ENCODE peak calls at places on chromosomes 3 and 15, in four cellular contexts. One of them, this sample, is unnamed.

GRCh38 chr3:13890377-13891016 is 10.6 kb upstream of the WNT7A start:
- DNase-seq in NCI-H1417: no peak
- DNase-seq in SW480: peak
- DNase-seq in skeletal muscle cell: no peak
- DNase-seq in this sample: peak

GRCh38 chr3:150449169-150449721 is 41.1 kb downstream of the TSC22D2 start:
- DNase-seq in NCI-H1417: no peak
- DNase-seq in SW480: peak
- DNase-seq in skeletal muscle cell: peak
- DNase-seq in this sample: peak

GRCh38 chr3:14487086-14487485 is 53.1 kb downstream of the GRIP2 start:
- DNase-seq in NCI-H1417: no peak
- DNase-seq in SW480: no peak
- DNase-seq in skeletal muscle cell: no peak
- DNase-seq in this sample: no peak

GRCh38 chr3:59326246-59327024 is 276.6 kb upstream of the CFAP20DC start:
- DNase-seq in NCI-H1417: no peak
- DNase-seq in SW480: no peak
- DNase-seq in skeletal muscle cell: no peak
- DNase-seq in this sample: no peak

GRCh38 chr15:97443101-97443500 is 517.4 kb upstream of the ARRDC4 start:
- DNase-seq in NCI-H1417: no peak
- DNase-seq in SW480: no peak
- DNase-seq in skeletal muscle cell: no peak
- DNase-seq in this sample: no peak

GRCh38 chr3:65177879-65178484 is 490.2 kb upstream of the ADAMTS9 start:
- DNase-seq in NCI-H1417: no peak
- DNase-seq in SW480: no peak
- DNase-seq in skeletal muscle cell: no peak
- DNase-seq in this sample: no peak

GRCh38 chr3:72563690-72564370 is 284.4 kb downstream of the SHQ1 start:
- DNase-seq in NCI-H1417: no peak
- DNase-seq in SW480: peak
- DNase-seq in skeletal muscle cell: no peak
- DNase-seq in this sample: no peak

GRCh38 chr3:11719406-11720219 is 75.9 kb upstream of the VGLL4 start:
- DNase-seq in NCI-H1417: peak
- DNase-seq in SW480: peak
- DNase-seq in skeletal muscle cell: no peak
- DNase-seq in this sample: peak

GRCh38 chr3:129996073-129996472 is 21.6 kb downstream of the TRH start:
- DNase-seq in NCI-H1417: no peak
- DNase-seq in SW480: no peak
- DNase-seq in skeletal muscle cell: no peak
- DNase-seq in this sample: no peak

GRCh38 chr3:56970401-56971002 is 90.0 kb upstream of the SPATA12 start:
- DNase-seq in NCI-H1417: peak
- DNase-seq in SW480: no peak
- DNase-seq in skeletal muscle cell: no peak
- DNase-seq in this sample: peak

GRCh38 chr15:88219623-88220022 is 36.9 kb downstream of the NTRK3 start:
- DNase-seq in NCI-H1417: no peak
- DNase-seq in SW480: no peak
- DNase-seq in skeletal muscle cell: no peak
- DNase-seq in this sample: no peak

GRCh38 chr15:22229971-22230815 is 149.9 kb downstream of the OR4M2 start:
- DNase-seq in NCI-H1417: no peak
- DNase-seq in SW480: no peak
- DNase-seq in skeletal muscle cell: no peak
- DNase-seq in this sample: no peak

GRCh38 chr3:188154758-188155574 is 1.0 kb downstream of the LPP start:
- DNase-seq in NCI-H1417: no peak
- DNase-seq in SW480: no peak
- DNase-seq in skeletal muscle cell: no peak
- DNase-seq in this sample: no peak

GRCh38 chr15:36905908-36906307 is 194.4 kb downstream of the MEIS2 start:
- DNase-seq in NCI-H1417: no peak
- DNase-seq in SW480: no peak
- DNase-seq in skeletal muscle cell: peak
- DNase-seq in this sample: no peak

GRCh38 chr15:45341775-45342174 is 36.6 kb downstream of the GATM start:
- DNase-seq in NCI-H1417: no peak
- DNase-seq in SW480: no peak
- DNase-seq in skeletal muscle cell: no peak
- DNase-seq in this sample: no peak

GRCh38 chr15:80490431-80490990 is 86.3 kb downstream of the ARNT2 start:
- DNase-seq in NCI-H1417: no peak
- DNase-seq in SW480: no peak
- DNase-seq in skeletal muscle cell: no peak
- DNase-seq in this sample: no peak

GRCh38 chr15:25244731-25245585 is 193.9 kb downstream of the UBE3A start:
- DNase-seq in NCI-H1417: no peak
- DNase-seq in SW480: no peak
- DNase-seq in skeletal muscle cell: no peak
- DNase-seq in this sample: no peak

GRCh38 chr3:12558706-12559105 is 1.8 kb downstream of the MKRN2 start:
- DNase-seq in NCI-H1417: no peak
- DNase-seq in SW480: no peak
- DNase-seq in skeletal muscle cell: no peak
- DNase-seq in this sample: no peak

GRCh38 chr3:30435950-30436349 is 170.5 kb upstream of the TGFBR2 start:
- DNase-seq in NCI-H1417: no peak
- DNase-seq in SW480: no peak
- DNase-seq in skeletal muscle cell: no peak
- DNase-seq in this sample: no peak

GRCh38 chr3:112136959-112137693 is 4.1 kb upstream of the GCSAM start:
- DNase-seq in NCI-H1417: peak
- DNase-seq in SW480: peak
- DNase-seq in skeletal muscle cell: no peak
- DNase-seq in this sample: peak

GRCh38 chr3:127392146-127392470 is 104.3 kb upstream of the PRR20G start:
- DNase-seq in NCI-H1417: no peak
- DNase-seq in SW480: no peak
- DNase-seq in skeletal muscle cell: no peak
- DNase-seq in this sample: no peak

GRCh38 chr3:157159037-157159761 is 748 bp downstream of the CCNL1 start:
- DNase-seq in NCI-H1417: peak
- DNase-seq in SW480: peak
- DNase-seq in skeletal muscle cell: no peak
- DNase-seq in this sample: peak

GRCh38 chr3:97736928-97737327 is 27.6 kb upstream of the ARL6 start:
- DNase-seq in NCI-H1417: peak
- DNase-seq in SW480: no peak
- DNase-seq in skeletal muscle cell: no peak
- DNase-seq in this sample: peak

GRCh38 chr3:99561056-99561455 is 77.3 kb upstream of the COL8A1 start:
- DNase-seq in NCI-H1417: no peak
- DNase-seq in SW480: no peak
- DNase-seq in skeletal muscle cell: no peak
- DNase-seq in this sample: no peak

GRCh38 chr3:64836097-64836496 is 148.3 kb upstream of the ADAMTS9 start:
- DNase-seq in NCI-H1417: no peak
- DNase-seq in SW480: no peak
- DNase-seq in skeletal muscle cell: no peak
- DNase-seq in this sample: no peak

GRCh38 chr15:91338763-91339162 is 238.7 kb downstream of the SV2B start:
- DNase-seq in NCI-H1417: no peak
- DNase-seq in SW480: no peak
- DNase-seq in skeletal muscle cell: no peak
- DNase-seq in this sample: peak

This sample was measured in KBM-7.